ENCODE peak calls at places on chromosomes 5 and 9, in eight cellular contexts. M, Z, W, X, O, E, T and H are unnamed samples.

GRCh38 chr5:34699155-34700077 is 43.3 kb downstream of the RAI14 start:
- DNase-seq in M (no peak), Z (no peak), W (no peak), X (no peak), O (no peak), E (no peak), T (no peak), H (no peak)

GRCh38 chr5:92409131-92409530 is 1026.0 kb upstream of the ARRDC3 start:
- DNase-seq in M (no peak), Z (no peak), W (no peak), X (no peak), O (no peak), E (no peak), T (no peak), H (no peak)

GRCh38 chr9:126985870-126986498 is 71.4 kb downstream of the RALGPS1 start:
- DNase-seq in M (no peak), Z (peak), W (peak), X (peak), O (no peak), E (peak), T (peak), H (peak)

GRCh38 chr9:112433715-112434392 is 52.8 kb upstream of the KIAA1958 start:
- DNase-seq in M (no peak), Z (no peak), W (no peak), X (no peak), O (no peak), E (no peak), T (no peak), H (no peak)

GRCh38 chr9:133839822-133840329 is 101.7 kb upstream of the SARDH start:
- DNase-seq in M (no peak), Z (no peak), W (no peak), X (no peak), O (no peak), E (no peak), T (no peak), H (no peak)

GRCh38 chr9:26813247-26813646 is 79.4 kb downstream of the CAAP1 start:
- DNase-seq in M (no peak), Z (no peak), W (no peak), X (no peak), O (no peak), E (no peak), T (no peak), H (no peak)

GRCh38 chr5:1329111-1329579 is 15.8 kb downstream of the CLPTM1L start:
- DNase-seq in M (peak), Z (no peak), W (no peak), X (no peak), O (no peak), E (no peak), T (no peak), H (no peak)

GRCh38 chr9:116377179-116377790 is 223.7 kb downstream of the PAPPA start:
- DNase-seq in M (no peak), Z (no peak), W (no peak), X (peak), O (no peak), E (peak), T (no peak), H (no peak)

GRCh38 chr5:166561759-166562158 is 1729.7 kb upstream of the WWC1 start:
- DNase-seq in M (no peak), Z (no peak), W (no peak), X (no peak), O (no peak), E (no peak), T (no peak), H (no peak)

GRCh38 chr5:54249210-54250028 is 61.0 kb downstream of the ARL15 start:
- DNase-seq in M (no peak), Z (no peak), W (peak), X (no peak), O (no peak), E (no peak), T (no peak), H (peak)

GRCh38 chr9:109793921-109794320 is 13.9 kb downstream of the PALM2AKAP2 start:
- DNase-seq in M (no peak), Z (no peak), W (no peak), X (no peak), O (no peak), E (no peak), T (no peak), H (no peak)

GRCh38 chr9:109791747-109792146 is 11.7 kb downstream of the PALM2AKAP2 start:
- DNase-seq in M (no peak), Z (no peak), W (no peak), X (no peak), O (no peak), E (no peak), T (no peak), H (no peak)

GRCh38 chr9:109789582-109790360 is 9.8 kb downstream of the PALM2AKAP2 start:
- DNase-seq in M (no peak), Z (no peak), W (no peak), X (no peak), O (no peak), E (no peak), T (no peak), H (no peak)

GRCh38 chr9:109793196-109793595 is 13.2 kb downstream of the PALM2AKAP2 start:
- DNase-seq in M (no peak), Z (no peak), W (no peak), X (peak), O (no peak), E (peak), T (no peak), H (no peak)

GRCh38 chr9:109791003-109791677 is 11.1 kb downstream of the PALM2AKAP2 start:
- DNase-seq in M (no peak), Z (no peak), W (no peak), X (no peak), O (no peak), E (no peak), T (no peak), H (no peak)
- TF ChIP-seq CTCF in M (no peak), Z (no peak), W (no peak), X (no peak), O (no peak), E (no peak), T (no peak), H (no peak)

GRCh38 chr9:70411141-70411929 is 3.1 kb downstream of the KLF9 start:
- DNase-seq in M (peak), Z (peak), W (peak), X (peak), O (no peak), E (no peak), T (peak), H (peak)

GRCh38 chr9:70410368-70410767 is 4.1 kb downstream of the KLF9 start:
- DNase-seq in M (no peak), Z (no peak), W (no peak), X (peak), O (no peak), E (no peak), T (no peak), H (no peak)

GRCh38 chr9:70408393-70409040 is 5.9 kb downstream of the KLF9 start:
- DNase-seq in M (no peak), Z (no peak), W (no peak), X (no peak), O (no peak), E (no peak), T (no peak), H (no peak)

GRCh38 chr9:70409280-70409679 is 5.2 kb downstream of the KLF9 start:
- DNase-seq in M (no peak), Z (no peak), W (no peak), X (no peak), O (no peak), E (no peak), T (no peak), H (no peak)

DNA sequence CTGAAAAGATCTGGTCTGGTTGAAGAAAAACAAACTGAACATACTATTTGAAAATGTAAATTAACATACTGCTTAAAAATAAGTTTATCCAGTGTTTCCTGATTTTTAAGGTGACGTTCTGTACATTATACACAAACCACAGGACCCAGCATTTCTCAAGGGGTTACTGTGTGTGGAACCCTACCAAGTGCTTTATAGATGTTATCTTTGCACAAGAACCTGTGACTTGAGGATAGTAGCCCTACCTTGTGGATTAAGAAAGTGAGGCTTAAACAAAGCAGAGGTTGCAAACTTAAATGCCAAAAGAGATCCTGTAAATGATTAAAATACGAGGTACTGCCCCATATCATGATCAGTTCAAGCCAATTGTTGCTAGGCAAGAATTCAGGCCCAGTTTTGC is 4.7 kb downstream of the KLF9 start:
- DNase-seq in M (no peak), Z (no peak), W (no peak), X (no peak), O (no peak), E (no peak), T (no peak), H (no peak)
- H3K27ac ChIP-seq in M (peak), Z (peak), W (peak), X (peak), O (no peak), E (no peak), T (peak), H (no peak)

GRCh38 chr5:173496129-173496882 is 120.1 kb downstream of the BOD1 start:
- DNase-seq in M (no peak), Z (no peak), W (no peak), X (no peak), O (no peak), E (no peak), T (peak), H (no peak)
- TF ChIP-seq CTCF in M (no peak), Z (no peak), W (no peak), X (no peak), O (no peak), E (no peak), T (peak), H (no peak)

DNA sequence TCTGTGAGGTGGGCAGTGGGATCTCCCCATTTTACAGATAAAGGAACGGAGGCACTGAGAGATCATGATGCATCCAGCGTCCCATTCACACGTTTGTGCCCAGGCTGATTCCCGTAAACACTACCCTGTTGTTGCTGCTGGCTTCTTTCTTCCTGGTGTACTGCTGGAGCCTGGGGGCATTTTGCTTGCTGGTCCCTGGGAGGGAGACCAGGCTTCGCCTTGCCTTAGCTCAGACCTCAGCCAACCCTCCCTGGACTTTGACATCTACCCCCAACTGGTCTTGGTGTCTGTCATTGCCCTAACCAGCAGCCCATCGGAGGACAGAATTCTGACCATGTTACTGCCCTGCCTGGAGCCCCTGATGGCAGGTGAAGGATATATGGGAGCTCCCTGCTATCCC is 82.4 kb downstream of the ZNF618 start:
- DNase-seq in M (no peak), Z (no peak), W (no peak), X (no peak), O (no peak), E (no peak), T (no peak), H (no peak)
- H3K27ac ChIP-seq in M (no peak), Z (no peak), W (no peak), X (no peak), O (no peak), E (peak), T (no peak), H (no peak)

GRCh38 chr5:32578362-32578761 is 7.0 kb upstream of the SUB1 start:
- DNase-seq in M (no peak), Z (no peak), W (no peak), X (no peak), O (no peak), E (no peak), T (no peak), H (no peak)
- TF ChIP-seq CTCF in M (no peak), Z (no peak), W (no peak), X (no peak), O (no peak), E (no peak), T (no peak), H (no peak)

GRCh38 chr5:98904786-98905185 is 24.0 kb downstream of the CHD1 start:
- DNase-seq in M (no peak), Z (no peak), W (no peak), X (peak), O (no peak), E (no peak), T (no peak), H (no peak)
- H3K27ac ChIP-seq in M (no peak), Z (no peak), W (no peak), X (no peak), O (no peak), E (no peak), T (no peak), H (no peak)

GRCh38 chr5:4294878-4295277 is 699.2 kb downstream of the IRX1 start:
- DNase-seq in M (no peak), Z (no peak), W (no peak), X (no peak), O (no peak), E (no peak), T (no peak), H (no peak)

GRCh38 chr5:4295663-4296339 is 700.2 kb downstream of the IRX1 start:
- DNase-seq in M (no peak), Z (no peak), W (no peak), X (peak), O (peak), E (no peak), T (no peak), H (no peak)
- TF ChIP-seq CTCF in M (peak), Z (no peak), W (peak), X (peak), O (peak), E (no peak), T (peak), H (no peak)

GRCh38 chr5:167851416-167851815 is 440.0 kb upstream of the WWC1 start:
- DNase-seq in M (no peak), Z (no peak), W (no peak), X (no peak), O (no peak), E (no peak), T (no peak), H (no peak)
- H3K27ac ChIP-seq in M (no peak), Z (no peak), W (no peak), X (no peak), O (no peak), E (no peak), T (no peak), H (no peak)